ENCODE peak calls at places on chromosomes 3 and 15, in seven cellular contexts. Y is neuronal stem cell, D is IMR-90, O is H1, K is H9, N is mesendoderm, U is trophoblast cell. B is an unnamed sample.

GRCh38 chr3:150825192-150825915 is 62.4 kb upstream of the SIAH2 start:
- DNase-seq in Y (no peak), D (no peak), O (no peak), K (no peak), N (no peak), U (no peak), B (no peak)

GRCh38 chr3:82087958-82088357 is 326.5 kb upstream of the GBE1 start:
- DNase-seq in Y (no peak), D (peak; percentile 67), O (no peak), K (no peak), N (peak; percentile 48), U (peak; percentile 54), B (peak; percentile 49)

GRCh38 chr3:115912372-115912771 is 289.1 kb downstream of the GAP43 start:
- DNase-seq in Y (no peak), D (peak; percentile 14), O (no peak), K (no peak), N (no peak), U (no peak), B (peak; percentile 22)

GRCh38 chr3:135905058-135905724 is 60.3 kb upstream of the PPP2R3A start:
- DNase-seq in Y (no peak), D (peak; percentile 51), O (no peak), K (no peak), N (peak; percentile 64), U (no peak), B (no peak)

GRCh38 chr3:35141406-35141805 is 497.9 kb upstream of the ARPP21 start:
- DNase-seq in Y (no peak), D (no peak), O (no peak), K (no peak), N (no peak), U (no peak), B (no peak)

GRCh38 chr3:129197341-129197740 is 13.6 kb upstream of the CNBP start:
- DNase-seq in Y (no peak), D (no peak), O (no peak), K (no peak), N (no peak), U (peak; percentile 49), B (peak; percentile 24)

GRCh38 chr15:43547539-43547938 is 30.1 kb downstream of the MAP1A start:
- DNase-seq in Y (no peak), D (no peak), O (no peak), K (no peak), N (no peak), U (no peak), B (no peak)

GRCh38 chr15:59028387-59028955 is 41.0 kb downstream of the RNF111 start:
- DNase-seq in Y (no peak), D (no peak), O (no peak), K (no peak), N (no peak), U (no peak), B (no peak)

GRCh38 chr3:65672876-65673815 is 365.6 kb downstream of the MAGI1 start:
- DNase-seq in Y (peak; percentile 48), D (peak; percentile 57), O (peak; percentile 29), K (peak; percentile 50), N (peak; percentile 64), U (peak; percentile 54), B (peak; percentile 46)

GRCh38 chr3:10676905-10677304 is 139.1 kb upstream of the SLC6A11 start:
- DNase-seq in Y (no peak), D (no peak), O (no peak), K (no peak), N (no peak), U (no peak), B (no peak)

GRCh38 chr15:53472210-53472609 is 287.3 kb downstream of the WDR72 start:
- DNase-seq in Y (no peak), D (no peak), O (no peak), K (no peak), N (no peak), U (no peak), B (no peak)

GRCh38 chr3:127222163-127222562 is 29.2 kb downstream of the PRR23E start:
- DNase-seq in Y (no peak), D (no peak), O (no peak), K (no peak), N (no peak), U (no peak), B (no peak)

GRCh38 chr3:117278424-117279190 is 569.0 kb downstream of the TUSC7 start:
- DNase-seq in Y (no peak), D (peak; percentile 33), O (no peak), K (no peak), N (no peak), U (no peak), B (peak; percentile 9)

GRCh38 chr15:76517910-76518309 is 181.3 kb downstream of the ISL2 start:
- DNase-seq in Y (no peak), D (no peak), O (no peak), K (peak; percentile 30), N (peak; percentile 25), U (no peak), B (no peak)

GRCh38 chr15:96328101-96328958 is 2.2 kb upstream of the NR2F2 start:
- DNase-seq in Y (no peak), D (no peak), O (no peak), K (no peak), N (no peak), U (no peak), B (peak; percentile 32)

GRCh38 chr3:151226088-151226563 is 23.1 kb upstream of the GPR171 start:
- DNase-seq in Y (no peak), D (peak; percentile 92), O (no peak), K (no peak), N (peak; percentile 37), U (no peak), B (peak; percentile 93)

GRCh38 chr15:78206326-78207109 is 27.8 kb downstream of the ACSBG1 start:
- DNase-seq in Y (no peak), D (peak; percentile 14), O (no peak), K (no peak), N (peak; percentile 48), U (no peak), B (no peak)

GRCh38 chr15:75648156-75649000 is 666 bp downstream of the SNX33 start:
- DNase-seq in Y (peak; percentile 72), D (no peak), O (no peak), K (peak; percentile 69), N (peak; percentile 82), U (no peak), B (peak; percentile 74)

GRCh38 chr15:85120351-85121113 is 138.9 kb downstream of the PDE8A start:
- DNase-seq in Y (no peak), D (no peak), O (no peak), K (no peak), N (no peak), U (no peak), B (no peak)

GRCh38 chr3:195001261-195001660 is 269.7 kb downstream of the XXYLT1 start:
- DNase-seq in Y (no peak), D (no peak), O (no peak), K (no peak), N (no peak), U (no peak), B (no peak)

GRCh38 chr3:194727435-194728128 is 41.9 kb downstream of the FAM43A start:
- DNase-seq in Y (no peak), D (peak; percentile 80), O (no peak), K (no peak), N (peak; percentile 40), U (no peak), B (peak; percentile 88)

DNA sequence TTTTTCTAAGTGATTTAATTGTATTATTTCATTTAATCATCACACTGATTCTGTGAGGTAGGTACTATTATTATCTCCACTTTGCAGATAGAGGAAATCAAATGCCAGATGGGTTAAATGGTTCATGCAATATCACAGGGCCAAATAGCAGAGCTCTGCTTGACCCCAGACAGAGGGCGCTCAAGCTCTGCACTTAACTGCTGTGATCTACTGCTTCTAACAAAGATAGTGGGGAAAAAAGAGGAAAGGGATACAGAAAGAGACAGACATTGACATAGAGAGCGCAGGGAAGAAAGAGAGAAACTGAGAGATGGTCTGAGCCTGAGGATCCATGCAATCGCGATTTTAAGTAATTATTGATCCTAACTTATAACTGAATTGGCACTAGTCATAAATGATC is 279.1 kb upstream of the THRB start:
- DNase-seq in Y (peak; percentile 72), D (peak; percentile 41), O (peak; percentile 10), K (peak; percentile 80), N (peak; percentile 87), U (peak; percentile 44), B (peak; percentile 60)
- H2AK5ac ChIP-seq in Y (no peak overlapping the region), D (no peak overlapping the region), O (no peak overlapping the region), K (no peak overlapping the region), N (no peak overlapping the region), U (no peak overlapping the region), B (no peak overlapping the region)

GRCh38 chr3:174495928-174496327 is 363.2 kb upstream of the NAALADL2 start:
- DNase-seq in Y (no peak), D (peak; percentile 17), O (no peak), K (no peak), N (no peak), U (no peak), B (peak; percentile 11)
- H2AK5ac ChIP-seq in Y (no peak overlapping the region), D (no peak overlapping the region), O (no peak overlapping the region), K (no peak overlapping the region), N (no peak overlapping the region), U (no peak overlapping the region), B (no peak overlapping the region)

DNA sequence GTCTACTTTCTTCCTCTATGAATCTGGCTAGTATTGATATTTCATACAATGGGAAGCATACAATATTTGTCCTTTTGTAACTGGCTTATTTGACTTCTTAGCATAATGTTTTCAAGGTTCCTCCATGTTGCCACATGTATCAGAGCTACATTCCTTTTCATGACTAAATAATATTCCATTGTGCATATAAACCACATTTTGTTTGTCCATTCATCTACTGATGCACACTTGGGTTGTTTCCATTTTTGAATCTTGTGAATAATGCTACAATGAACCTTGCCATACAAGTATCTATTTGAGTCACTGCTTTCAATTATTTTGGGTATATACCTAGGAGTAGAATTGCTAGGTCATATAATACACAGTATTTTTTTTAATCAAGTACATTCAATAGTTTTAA is 38.0 kb downstream of the OSBPL10 start:
- DNase-seq in Y (no peak), D (no peak), O (no peak), K (no peak), N (no peak), U (no peak), B (no peak)
- H2AK5ac ChIP-seq in Y (no peak overlapping the region), D (no peak overlapping the region), O (no peak overlapping the region), K (no peak overlapping the region), N (no peak overlapping the region), U (no peak overlapping the region), B (no peak overlapping the region)

GRCh38 chr3:55090746-55091145 is 162.9 kb upstream of the LRTM1 start:
- DNase-seq in Y (no peak), D (no peak), O (no peak), K (no peak), N (no peak), U (no peak), B (no peak)

GRCh38 chr3:55097441-55097840 is 169.6 kb upstream of the LRTM1 start:
- DNase-seq in Y (no peak), D (no peak), O (no peak), K (no peak), N (no peak), U (no peak), B (no peak)

GRCh38 chr3:55090310-55090709 is 162.5 kb upstream of the LRTM1 start:
- DNase-seq in Y (no peak), D (no peak), O (no peak), K (no peak), N (no peak), U (no peak), B (no peak)

GRCh38 chr3:55091381-55092225 is 163.7 kb upstream of the LRTM1 start:
- DNase-seq in Y (no peak), D (peak; percentile 72), O (no peak), K (no peak), N (no peak), U (no peak), B (peak; percentile 55)

GRCh38 chr3:55094691-55095090 is 166.8 kb upstream of the LRTM1 start:
- DNase-seq in Y (no peak), D (peak; percentile 32), O (no peak), K (no peak), N (no peak), U (no peak), B (peak; percentile 19)
- H2AK5ac ChIP-seq in Y (no peak overlapping the region), D (no peak overlapping the region), O (no peak overlapping the region), K (no peak overlapping the region), N (no peak overlapping the region), U (no peak overlapping the region), B (no peak overlapping the region)

GRCh38 chr3:106805625-106806024 is 571.6 kb upstream of the CCDC54 start:
- DNase-seq in Y (no peak), D (no peak), O (no peak), K (no peak), N (no peak), U (no peak), B (no peak)
- H2AK5ac ChIP-seq in Y (no peak overlapping the region), D (no peak overlapping the region), O (no peak overlapping the region), K (no peak overlapping the region), N (no peak overlapping the region), U (no peak overlapping the region), B (no peak overlapping the region)